ENCODE peak calls at places on chromosomes 16 and 17, in ten cellular contexts. L is fibroblast of lung; W is osteoblast; E is nephron progenitor cell; I is GM23338; R is endothelial cell; P is CD4-positive, alpha-beta T cell; Z is AG09319; F is cardiac fibroblast; J is AG10803. X is an unnamed sample.

GRCh38 chr16:84411768-84412167 is 43.4 kb downstream of the ATP2C2 start:
- DNase-seq in I (no peak), E (no peak), P (no peak), R (no peak), W (no peak), F (no peak), L (no peak), J (no peak), Z (no peak), X (no peak)

GRCh38 chr16:27712251-27712711 is 162.3 kb downstream of the KATNIP start:
- DNase-seq in I (no peak), L (no peak), W (no peak), P (no peak), Z (no peak), F (no peak), E (no peak), R (no peak), J (no peak), X (no peak)

GRCh38 chr17:59370580-59371299 is 39.3 kb downstream of the YPEL2 start:
- DNase-seq in P (no peak), I (peak), W (no peak), Z (no peak), F (no peak), R (no peak), E (peak), J (no peak), L (no peak), X (no peak)

GRCh38 chr17:46878055-46878454 is 26.7 kb downstream of the WNT9B start:
- DNase-seq in P (no peak), E (no peak), R (no peak), L (no peak), I (no peak), F (no peak), Z (no peak), W (peak), J (no peak), X (no peak)

GRCh38 chr16:66954097-66954659 is 6.9 kb upstream of the CES3 start:
- DNase-seq in F (peak), Z (peak), P (peak), I (peak), W (peak), L (peak), R (peak), E (peak), J (peak), X (peak)

GRCh38 chr17:59331929-59332889 is 754 bp downstream of the YPEL2 start:
- DNase-seq in W (peak), P (no peak), I (peak), R (peak), Z (no peak), J (no peak), E (peak), L (no peak), F (peak), X (no peak)

GRCh38 chr17:74163271-74163821 is 40.1 kb upstream of the RPL38 start:
- DNase-seq in P (no peak), J (no peak), F (no peak), I (peak), L (no peak), W (no peak), R (no peak), E (no peak), Z (no peak), X (no peak)

GRCh38 chr16:81632392-81633146 is 146.5 kb upstream of the PLCG2 start:
- DNase-seq in P (peak), E (no peak), J (peak), F (peak), W (peak), Z (no peak), I (no peak), L (peak), R (no peak), X (peak)

GRCh38 chr17:17609121-17609520 is 17.6 kb upstream of the PEMT start:
- DNase-seq in F (no peak), J (no peak), E (no peak), W (no peak), Z (no peak), R (no peak), L (no peak), P (no peak), I (peak), X (no peak)

GRCh38 chr17:65564793-65565192 is 3.3 kb upstream of the AXIN2 start:
- DNase-seq in Z (no peak), R (no peak), I (no peak), W (no peak), L (peak), E (peak), P (no peak), F (peak), J (no peak), X (no peak)

GRCh38 chr17:16937431-16937830 is 34.5 kb downstream of the TNFRSF13B start:
- DNase-seq in R (no peak), W (peak), Z (no peak), J (no peak), I (no peak), E (no peak), L (no peak), F (no peak), P (no peak), X (no peak)

GRCh38 chr16:9003763-9004162 is 40.1 kb upstream of the USP7 start:
- DNase-seq in P (no peak), E (no peak), R (no peak), W (no peak), Z (no peak), F (no peak), L (no peak), J (no peak), I (no peak), X (no peak)

GRCh38 chr16:87733190-87733589 is 32.6 kb downstream of the KLHDC4 start:
- DNase-seq in I (no peak), F (no peak), R (no peak), L (no peak), J (no peak), Z (no peak), P (no peak), E (no peak), W (peak), X (no peak)

GRCh38 chr16:2047330-2048115 is at the start of the genes NTHL1 and TSC2:
- DNase-seq in P (peak), Z (peak), W (peak), R (peak), J (peak), L (peak), E (peak), F (peak), I (peak), X (peak)
- TF ChIP-seq CTCF in P (peak), Z (peak), W (no peak), R (peak), J (peak), L (peak), E (no peak), F (peak), I (peak), X (peak)

DNA sequence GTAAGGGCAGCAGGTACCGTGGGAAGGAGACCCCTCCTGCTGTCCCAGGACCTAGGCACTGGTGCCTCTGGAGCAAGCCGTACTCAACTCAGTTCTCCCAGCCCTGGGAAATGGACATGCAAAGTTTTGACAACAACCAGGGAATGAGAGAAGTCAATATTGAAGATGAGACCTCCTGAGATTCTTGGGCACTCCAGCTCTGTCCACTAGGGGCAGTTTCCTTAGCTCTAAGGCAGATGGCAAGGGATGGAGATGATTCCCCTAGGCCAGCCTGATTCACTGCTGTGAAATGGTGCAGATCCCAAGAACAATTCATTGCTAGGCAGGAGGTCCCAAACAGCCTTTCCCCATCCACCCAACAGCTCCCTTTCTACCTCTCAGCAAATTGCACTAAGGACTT is 20.6 kb upstream of the SDR42E2 start:
- DNase-seq in L (no peak), J (peak), W (peak), F (peak), R (peak), Z (no peak), I (peak), E (no peak), P (no peak), X (peak)
- TF ChIP-seq CTCF in L (peak), J (peak), W (peak), F (peak), R (peak), Z (peak), I (peak), E (peak), P (no peak), X (peak)

DNA sequence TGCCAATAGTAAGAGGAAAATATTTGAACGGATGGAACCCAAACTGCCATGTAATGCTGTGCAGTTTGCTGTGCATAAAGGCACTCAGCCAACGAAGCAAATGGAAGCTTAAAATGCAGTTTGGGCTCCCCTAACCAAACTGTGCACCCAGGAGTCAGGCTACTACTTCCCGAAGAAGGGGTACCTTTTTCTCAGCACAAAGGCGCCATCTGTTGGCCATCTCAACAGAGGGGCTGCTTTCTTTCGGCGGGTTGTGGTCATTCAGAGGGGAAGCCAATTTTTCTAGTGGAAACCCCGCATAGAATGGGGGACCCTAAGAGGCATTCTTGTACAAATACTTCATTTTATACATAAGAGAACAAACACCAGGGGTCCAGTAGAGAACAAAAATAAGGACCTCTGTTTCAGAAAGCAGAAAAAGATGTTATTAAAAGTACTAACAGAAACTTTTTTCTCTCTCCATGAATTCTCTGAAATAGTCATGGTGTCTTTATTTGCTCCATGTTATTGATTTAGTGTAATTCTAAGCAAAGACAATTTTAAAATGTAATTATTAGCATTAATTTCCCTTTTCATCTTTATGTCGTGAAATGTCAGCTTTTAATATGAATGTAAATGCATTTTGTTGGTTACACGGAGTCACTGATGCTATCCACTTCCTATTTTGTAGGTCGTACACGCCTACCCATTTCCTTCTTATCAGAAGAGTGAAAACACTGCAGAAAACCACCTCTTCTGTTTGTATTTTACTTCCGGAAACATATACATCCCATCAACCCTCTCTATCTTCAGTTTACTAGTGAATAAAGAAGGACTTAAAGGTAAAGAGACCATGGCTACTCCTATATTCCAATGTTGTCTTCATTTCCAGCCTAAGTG is 453.3 kb downstream of the KCNJ2 start:
- DNase-seq in W (peak), Z (no peak), E (peak), J (peak), P (no peak), R (peak), F (peak), L (peak), I (peak), X (no peak)
- TF ChIP-seq CTCF in W (peak), Z (peak), E (peak), J (peak), P (no peak), R (peak), F (peak), L (peak), I (peak), X (peak)

GRCh38 chr17:80894726-80895125 is 96.9 kb upstream of the CHMP6 start:
- DNase-seq in W (peak), P (no peak), Z (no peak), L (no peak), I (no peak), E (no peak), F (no peak), R (no peak), J (no peak), X (no peak)

GRCh38 chr17:80895366-80895765 is 96.3 kb upstream of the CHMP6 start:
- DNase-seq in J (no peak), E (no peak), R (no peak), Z (no peak), W (peak), P (no peak), F (no peak), I (no peak), L (no peak), X (no peak)

GRCh38 chr17:80893604-80894438 is 97.8 kb upstream of the CHMP6 start:
- DNase-seq in F (no peak), L (no peak), J (no peak), I (no peak), E (no peak), P (no peak), R (no peak), Z (no peak), W (peak), X (no peak)

GRCh38 chr17:80892900-80893603 is 98.6 kb upstream of the CHMP6 start:
- DNase-seq in I (no peak), R (no peak), J (peak), F (peak), P (no peak), E (no peak), L (peak), W (peak), Z (no peak), X (no peak)

GRCh38 chr17:80894439-80894721 is 97.3 kb upstream of the CHMP6 start:
- DNase-seq in R (no peak), W (peak), F (no peak), Z (no peak), P (no peak), J (no peak), E (no peak), I (no peak), L (no peak), X (no peak)
- TF ChIP-seq CTCF in R (no peak), W (peak), F (peak), Z (no peak), P (no peak), J (peak), E (no peak), I (no peak), L (peak), X (peak)

DNA sequence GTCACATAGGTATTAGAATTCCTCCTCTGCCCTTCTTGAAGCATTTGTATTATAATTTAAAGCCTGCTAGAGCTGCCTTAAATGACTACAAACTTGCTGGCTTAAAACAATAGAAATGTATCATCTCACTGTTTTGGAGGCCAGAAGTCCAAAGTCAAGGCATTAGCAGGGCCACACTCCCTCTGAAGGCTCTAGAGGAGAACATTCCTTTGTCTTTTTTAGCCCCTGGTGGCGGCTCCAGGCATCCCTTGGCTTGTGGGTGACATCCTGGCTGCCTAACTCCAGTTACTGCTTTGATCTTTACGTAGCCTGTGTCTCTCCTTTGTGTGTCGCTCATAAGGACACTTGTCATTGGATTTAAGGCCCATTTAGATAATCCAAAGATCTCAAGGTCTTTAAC is 186.6 kb upstream of the SALL1 start:
- DNase-seq in Z (no peak), P (no peak), W (no peak), J (no peak), L (no peak), R (no peak), F (no peak), E (no peak), I (peak), X (no peak)
- TF ChIP-seq CTCF in Z (peak), P (no peak), W (no peak), J (peak), L (no peak), R (peak), F (no peak), E (no peak), I (peak), X (peak)

GRCh38 chr17:28366605-28367004 is 1.6 kb upstream of the SEBOX start:
- DNase-seq in L (no peak), I (peak), Z (no peak), W (peak), E (no peak), J (no peak), R (no peak), P (no peak), F (no peak), X (no peak)
- TF ChIP-seq CTCF in L (no peak), I (peak), Z (no peak), W (no peak), E (no peak), J (no peak), R (no peak), P (no peak), F (no peak), X (peak)

GRCh38 chr17:45274033-45274432 is 12.1 kb upstream of the SPATA32 start:
- DNase-seq in W (peak), F (no peak), P (no peak), I (no peak), J (no peak), Z (no peak), E (no peak), L (no peak), R (no peak), X (no peak)
- TF ChIP-seq CTCF in W (no peak), F (no peak), P (no peak), I (no peak), J (no peak), Z (no peak), E (no peak), L (no peak), R (no peak), X (no peak)

DNA sequence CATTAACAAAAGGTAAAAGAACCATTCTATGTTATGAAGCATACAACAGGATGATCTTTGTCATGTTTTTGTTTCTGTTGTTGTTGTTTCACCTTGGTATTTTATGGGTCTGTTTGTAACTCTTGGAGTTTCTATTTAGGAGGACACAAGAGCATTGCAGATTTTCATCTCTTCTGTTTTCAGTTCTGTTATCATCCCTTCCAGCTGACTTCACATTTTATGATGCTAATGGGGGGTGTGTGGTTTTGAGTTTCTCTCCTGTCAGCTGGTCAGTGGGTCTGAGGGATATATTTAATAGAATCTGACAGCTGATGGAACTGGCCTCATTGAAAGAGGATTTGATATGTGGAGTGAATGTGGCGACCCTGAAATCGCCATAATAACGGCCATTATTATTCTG is 128.2 kb downstream of the SALL1 start:
- DNase-seq in I (no peak), R (no peak), L (no peak), E (no peak), Z (no peak), W (no peak), F (no peak), J (no peak), P (no peak), X (no peak)
- TF ChIP-seq CTCF in I (no peak), R (no peak), L (no peak), E (no peak), Z (no peak), W (no peak), F (no peak), J (no peak), P (no peak), X (no peak)

GRCh38 chr17:7137182-7137943 is 22.7 kb upstream of the ASGR2 start:
- DNase-seq in Z (no peak), E (no peak), L (no peak), W (peak), F (peak), R (no peak), I (no peak), P (no peak), J (no peak), X (no peak)

GRCh38 chr17:7138800-7139381 is 24.3 kb upstream of the ASGR2 start:
- DNase-seq in L (no peak), I (no peak), Z (no peak), F (no peak), P (no peak), E (no peak), J (no peak), R (no peak), W (peak), X (no peak)

GRCh38 chr17:7133424-7133823 is 18.8 kb upstream of the ASGR2 start:
- DNase-seq in P (peak), W (peak), L (no peak), I (peak), E (peak), Z (no peak), R (peak), F (peak), J (no peak), X (no peak)

GRCh38 chr17:7133916-7134315 is 19.3 kb upstream of the ASGR2 start:
- DNase-seq in F (no peak), E (no peak), I (peak), L (no peak), R (no peak), Z (no peak), P (no peak), W (no peak), J (no peak), X (no peak)

GRCh38 chr17:7136266-7136877 is 21.8 kb upstream of the ASGR2 start:
- DNase-seq in P (peak), R (peak), F (peak), L (peak), W (peak), J (peak), E (peak), Z (peak), I (peak), X (peak)
- TF ChIP-seq CTCF in P (peak), R (peak), F (peak), L (peak), W (peak), J (peak), E (peak), Z (peak), I (peak), X (peak)

GRCh38 chr16:17831330-17831729 is 360.6 kb upstream of the XYLT1 start:
- DNase-seq in I (peak), P (no peak), J (peak), F (no peak), Z (no peak), W (no peak), R (peak), L (no peak), E (no peak), X (no peak)
- TF ChIP-seq CTCF in I (peak), P (no peak), J (peak), F (no peak), Z (no peak), W (peak), R (no peak), L (no peak), E (no peak), X (peak)